ENCODE peak calls at places on chromosomes 5 and 9, in four cellular contexts. M is Karpas-422, X is H9, E is upper lobe of right lung. N is an unnamed sample.

GRCh38 chr9:136212345-136212950 is 7.5 kb upstream of the LHX3 start:
- DNase-seq in M (no peak), X (no peak), E (no peak), N (no peak)

GRCh38 chr5:56501949-56502557 is 268.9 kb upstream of the ANKRD55 start:
- DNase-seq in M (no peak), X (no peak), E (no peak), N (no peak)

GRCh38 chr9:36029765-36030528 is 6.8 kb upstream of the RECK start:
- DNase-seq in M (peak; percentile 77), X (no peak), E (no peak), N (no peak)

GRCh38 chr5:83179966-83180365 is 102.6 kb downstream of the XRCC4 start:
- DNase-seq in M (no peak), X (no peak), E (no peak), N (no peak)

GRCh38 chr5:178793156-178793555 is 62.7 kb upstream of the ZNF354A start:
- DNase-seq in M (peak; percentile 71), X (peak; percentile 90), E (peak; percentile 68), N (no peak)

GRCh38 chr9:117714282-117714681 is 10.1 kb downstream of the TLR4 start:
- DNase-seq in M (no peak), X (peak; percentile 58), E (no peak), N (no peak)

GRCh38 chr5:107607656-107608368 is 62.9 kb downstream of the EFNA5 start:
- DNase-seq in M (no peak), X (no peak), E (no peak), N (no peak)

GRCh38 chr5:173517648-173518047 is 98.8 kb downstream of the BOD1 start:
- DNase-seq in M (no peak), X (no peak), E (no peak), N (no peak)

GRCh38 chr5:53059281-53059680 is 50.3 kb downstream of the MOCS2 start:
- DNase-seq in M (no peak), X (no peak), E (no peak), N (no peak)

GRCh38 chr5:40672440-40672839 is 7.3 kb upstream of the PTGER4 start:
- DNase-seq in M (no peak), X (no peak), E (no peak), N (no peak)

GRCh38 chr5:122170630-122171029 is 41.3 kb downstream of the ZNF474 start:
- DNase-seq in M (no peak), X (peak; percentile 59), E (no peak), N (no peak)

GRCh38 chr5:140217299-140218026 is 42.5 kb downstream of the CYSTM1 start:
- DNase-seq in M (no peak), X (no peak), E (no peak), N (no peak)

GRCh38 chr5:140220032-140220697 is 45.2 kb downstream of the CYSTM1 start:
- DNase-seq in M (no peak), X (no peak), E (no peak), N (no peak)

GRCh38 chr5:140221697-140222223 is 46.8 kb downstream of the CYSTM1 start:
- DNase-seq in M (no peak), X (no peak), E (no peak), N (peak; percentile 60)

GRCh38 chr5:140220698-140221064 is 45.7 kb downstream of the CYSTM1 start:
- DNase-seq in M (no peak), X (no peak), E (no peak), N (peak; percentile 92)

GRCh38 chr5:140219068-140219971 is 44.3 kb downstream of the CYSTM1 start:
- DNase-seq in M (no peak), X (no peak), E (no peak), N (no peak)
- H3K4me1 ChIP-seq in M (no peaks in the 10 kb centered on the region), X (no peaks in the 10 kb centered on the region), E (peaks cover 53% of the 10 kb centered on the region), N (peaks cover 96% of the 10 kb centered on the region)

GRCh38 chr9:16501726-16502125 is 368.7 kb downstream of the BNC2 start:
- DNase-seq in M (no peak), X (no peak), E (no peak), N (no peak)
- H3K4me1 ChIP-seq in M (no peaks in the 10 kb centered on the region), X (no peaks in the 10 kb centered on the region), E (peaks cover 10% of the 10 kb centered on the region), N (no peaks in the 10 kb centered on the region)

GRCh38 chr9:30348904-30349303 is 2035.5 kb upstream of the ACO1 start:
- DNase-seq in M (no peak), X (peak; percentile 23), E (no peak), N (no peak)
- H3K4me1 ChIP-seq in M (no peaks in the 10 kb centered on the region), X (no peaks in the 10 kb centered on the region), E (no peaks in the 10 kb centered on the region), N (no peaks in the 10 kb centered on the region)

GRCh38 chr5:14410068-14410941 is 171.3 kb upstream of the OTULINL start:
- DNase-seq in M (no peak), X (no peak), E (no peak), N (no peak)
- H3K4me1 ChIP-seq in M (no peaks in the 10 kb centered on the region), X (no peaks in the 10 kb centered on the region), E (no peaks in the 10 kb centered on the region), N (no peaks in the 10 kb centered on the region)

DNA sequence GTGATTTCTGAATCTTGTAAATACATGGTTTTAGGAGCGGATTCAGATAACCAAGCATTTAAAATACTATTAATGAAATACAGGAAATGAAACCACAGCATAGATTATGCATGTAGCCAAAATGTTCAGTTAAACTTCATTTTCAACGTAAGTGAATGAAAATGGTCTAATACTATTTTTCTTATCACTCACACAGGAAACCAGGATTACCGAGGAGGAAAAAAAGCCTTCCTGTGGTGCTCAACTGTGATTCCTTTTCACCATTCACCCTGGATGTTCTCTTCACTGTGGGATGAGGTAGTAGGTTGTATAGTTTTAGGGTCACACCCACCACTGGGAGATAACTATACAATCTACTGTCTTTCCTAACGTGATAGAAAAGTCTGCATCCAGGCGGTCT is 83.4 kb upstream of the ZNF169 start:
- DNase-seq in M (no peak), X (no peak), E (no peak), N (no peak)
- H3K4me1 ChIP-seq in M (peaks cover 59% of the 10 kb centered on the region), X (no peaks in the 10 kb centered on the region), E (peaks cover 68% of the 10 kb centered on the region), N (peaks cover 89% of the 10 kb centered on the region)

GRCh38 chr5:32585446-32586250 is at the start of gene SUB1:
- DNase-seq in M (peak; percentile 94), X (peak; percentile 96), E (peak; percentile 97), N (peak; percentile 96)
- H3K4me1 ChIP-seq in M (peaks cover 71% of the 10 kb centered on the region), X (peaks cover 14% of the 10 kb centered on the region), E (peaks cover 30% of the 10 kb centered on the region), N (peaks cover 13% of the 10 kb centered on the region)

GRCh38 chr5:147481857-147482256 is 28.0 kb downstream of the DPYSL3 start:
- DNase-seq in M (no peak), X (no peak), E (no peak), N (no peak)

GRCh38 chr5:147483961-147484707 is 25.7 kb downstream of the DPYSL3 start:
- DNase-seq in M (no peak), X (no peak), E (no peak), N (peak; percentile 82)

GRCh38 chr5:147482426-147483196 is 27.3 kb downstream of the DPYSL3 start:
- DNase-seq in M (no peak), X (no peak), E (no peak), N (no peak)

GRCh38 chr5:147484708-147485020 is 25.2 kb downstream of the DPYSL3 start:
- DNase-seq in M (no peak), X (no peak), E (no peak), N (no peak)

GRCh38 chr5:147483197-147483790 is 26.6 kb downstream of the DPYSL3 start:
- DNase-seq in M (no peak), X (no peak), E (no peak), N (no peak)
- H3K4me1 ChIP-seq in M (peaks cover 20% of the 10 kb centered on the region), X (peaks cover 25% of the 10 kb centered on the region), E (peaks cover 38% of the 10 kb centered on the region), N (no peaks in the 10 kb centered on the region)

GRCh38 chr9:110129460-110129859 is 78.5 kb downstream of the C9orf152 start:
- DNase-seq in M (peak; percentile 74), X (no peak), E (no peak), N (no peak)
- H3K4me1 ChIP-seq in M (peaks cover 79% of the 10 kb centered on the region), X (peaks cover 45% of the 10 kb centered on the region), E (peaks cover 52% of the 10 kb centered on the region), N (peaks cover 45% of the 10 kb centered on the region)